ENCODE peak calls at places on chromosomes 3 and 15, in ten cellular contexts. One of them, this sample, is unnamed.

GRCh38 chr3:179719048-179719734 is 66.4 kb downstream of the USP13 start:
- DNase-seq in omental fat pad: no peak
- DNase-seq in caudate nucleus: no peak
- DNase-seq in AG20443: no peak
- DNase-seq in C1 segment of cervical spinal cord: no peak
- DNase-seq in HEK293T: no peak
- DNase-seq in posterior cingulate gyrus: no peak
- DNase-seq in stimulated activated CD4-positive, alpha-beta T cell treated with anti-CD3 and anti-CD28 coated beads, Interleukin-12 subunit alpha, Interleukin-12 subunit beta, amount 100 ng/mL, for 24 hours: no peak
- DNase-seq in left lung: no peak
- DNase-seq in psoas muscle: no peak
- DNase-seq in this sample: no peak

GRCh38 chr3:72811551-72811950 is 36.7 kb downstream of the SHQ1 start:
- DNase-seq in omental fat pad: no peak
- DNase-seq in caudate nucleus: no peak
- DNase-seq in AG20443: no peak
- DNase-seq in C1 segment of cervical spinal cord: no peak
- DNase-seq in HEK293T: no peak
- DNase-seq in posterior cingulate gyrus: no peak
- DNase-seq in stimulated activated CD4-positive, alpha-beta T cell treated with anti-CD3 and anti-CD28 coated beads, Interleukin-12 subunit alpha, Interleukin-12 subunit beta, amount 100 ng/mL, for 24 hours: no peak
- DNase-seq in left lung: no peak
- DNase-seq in psoas muscle: no peak
- DNase-seq in this sample: no peak

GRCh38 chr3:42043116-42043796 is 47.9 kb upstream of the TRAK1 start:
- DNase-seq in omental fat pad: no peak
- DNase-seq in caudate nucleus: no peak
- DNase-seq in AG20443: peak
- DNase-seq in C1 segment of cervical spinal cord: no peak
- DNase-seq in HEK293T: peak
- DNase-seq in posterior cingulate gyrus: no peak
- DNase-seq in stimulated activated CD4-positive, alpha-beta T cell treated with anti-CD3 and anti-CD28 coated beads, Interleukin-12 subunit alpha, Interleukin-12 subunit beta, amount 100 ng/mL, for 24 hours: no peak
- DNase-seq in left lung: no peak
- DNase-seq in psoas muscle: no peak
- DNase-seq in this sample: no peak

GRCh38 chr15:68566377-68566954 is 12.3 kb upstream of the CORO2B start:
- DNase-seq in omental fat pad: no peak
- DNase-seq in caudate nucleus: no peak
- DNase-seq in AG20443: no peak
- DNase-seq in C1 segment of cervical spinal cord: no peak
- DNase-seq in HEK293T: no peak
- DNase-seq in posterior cingulate gyrus: no peak
- DNase-seq in stimulated activated CD4-positive, alpha-beta T cell treated with anti-CD3 and anti-CD28 coated beads, Interleukin-12 subunit alpha, Interleukin-12 subunit beta, amount 100 ng/mL, for 24 hours: no peak
- DNase-seq in left lung: no peak
- DNase-seq in psoas muscle: no peak
- DNase-seq in this sample: no peak

GRCh38 chr3:177330771-177331170 is 133.5 kb upstream of the TBL1XR1 start:
- DNase-seq in omental fat pad: no peak
- DNase-seq in caudate nucleus: no peak
- DNase-seq in AG20443: peak
- DNase-seq in C1 segment of cervical spinal cord: no peak
- DNase-seq in HEK293T: no peak
- DNase-seq in posterior cingulate gyrus: no peak
- DNase-seq in stimulated activated CD4-positive, alpha-beta T cell treated with anti-CD3 and anti-CD28 coated beads, Interleukin-12 subunit alpha, Interleukin-12 subunit beta, amount 100 ng/mL, for 24 hours: no peak
- DNase-seq in left lung: no peak
- DNase-seq in psoas muscle: no peak
- DNase-seq in this sample: no peak

GRCh38 chr3:141708367-141708766 is 29.7 kb upstream of the RNF7 start:
- DNase-seq in omental fat pad: no peak
- DNase-seq in caudate nucleus: no peak
- DNase-seq in AG20443: no peak
- DNase-seq in C1 segment of cervical spinal cord: no peak
- DNase-seq in HEK293T: no peak
- DNase-seq in posterior cingulate gyrus: no peak
- DNase-seq in stimulated activated CD4-positive, alpha-beta T cell treated with anti-CD3 and anti-CD28 coated beads, Interleukin-12 subunit alpha, Interleukin-12 subunit beta, amount 100 ng/mL, for 24 hours: no peak
- DNase-seq in left lung: no peak
- DNase-seq in psoas muscle: no peak
- DNase-seq in this sample: no peak

GRCh38 chr3:52774066-52774713 is 3.2 kb upstream of the ITIH1 start:
- DNase-seq in omental fat pad: no peak
- DNase-seq in caudate nucleus: no peak
- DNase-seq in AG20443: no peak
- DNase-seq in C1 segment of cervical spinal cord: no peak
- DNase-seq in HEK293T: no peak
- DNase-seq in posterior cingulate gyrus: no peak
- DNase-seq in stimulated activated CD4-positive, alpha-beta T cell treated with anti-CD3 and anti-CD28 coated beads, Interleukin-12 subunit alpha, Interleukin-12 subunit beta, amount 100 ng/mL, for 24 hours: no peak
- DNase-seq in left lung: peak
- DNase-seq in psoas muscle: no peak
- DNase-seq in this sample: no peak

GRCh38 chr15:27871078-27871695 is 227.9 kb downstream of the OCA2 start:
- DNase-seq in omental fat pad: no peak
- DNase-seq in caudate nucleus: no peak
- DNase-seq in AG20443: no peak
- DNase-seq in C1 segment of cervical spinal cord: no peak
- DNase-seq in HEK293T: no peak
- DNase-seq in posterior cingulate gyrus: no peak
- DNase-seq in stimulated activated CD4-positive, alpha-beta T cell treated with anti-CD3 and anti-CD28 coated beads, Interleukin-12 subunit alpha, Interleukin-12 subunit beta, amount 100 ng/mL, for 24 hours: no peak
- DNase-seq in left lung: no peak
- DNase-seq in psoas muscle: no peak
- DNase-seq in this sample: no peak

GRCh38 chr3:193132923-193133463 is 108.0 kb upstream of the PLAAT1 start:
- DNase-seq in omental fat pad: no peak
- DNase-seq in caudate nucleus: no peak
- DNase-seq in AG20443: no peak
- DNase-seq in C1 segment of cervical spinal cord: no peak
- DNase-seq in HEK293T: no peak
- DNase-seq in posterior cingulate gyrus: no peak
- DNase-seq in stimulated activated CD4-positive, alpha-beta T cell treated with anti-CD3 and anti-CD28 coated beads, Interleukin-12 subunit alpha, Interleukin-12 subunit beta, amount 100 ng/mL, for 24 hours: no peak
- DNase-seq in left lung: no peak
- DNase-seq in psoas muscle: no peak
- DNase-seq in this sample: no peak

GRCh38 chr3:52809149-52809548 is 14.6 kb downstream of the ITIH3 start:
- DNase-seq in omental fat pad: no peak
- DNase-seq in caudate nucleus: no peak
- DNase-seq in AG20443: no peak
- DNase-seq in C1 segment of cervical spinal cord: no peak
- DNase-seq in HEK293T: no peak
- DNase-seq in posterior cingulate gyrus: no peak
- DNase-seq in stimulated activated CD4-positive, alpha-beta T cell treated with anti-CD3 and anti-CD28 coated beads, Interleukin-12 subunit alpha, Interleukin-12 subunit beta, amount 100 ng/mL, for 24 hours: no peak
- DNase-seq in left lung: no peak
- DNase-seq in psoas muscle: no peak
- DNase-seq in this sample: no peak

GRCh38 chr15:72193781-72194396 is 3.7 kb downstream of the GRAMD2A start:
- DNase-seq in omental fat pad: no peak
- DNase-seq in caudate nucleus: no peak
- DNase-seq in AG20443: no peak
- DNase-seq in C1 segment of cervical spinal cord: no peak
- DNase-seq in HEK293T: no peak
- DNase-seq in posterior cingulate gyrus: no peak
- DNase-seq in stimulated activated CD4-positive, alpha-beta T cell treated with anti-CD3 and anti-CD28 coated beads, Interleukin-12 subunit alpha, Interleukin-12 subunit beta, amount 100 ng/mL, for 24 hours: no peak
- DNase-seq in left lung: no peak
- DNase-seq in psoas muscle: no peak
- DNase-seq in this sample: no peak

GRCh38 chr3:186979837-186980236 is 49.5 kb downstream of the ST6GAL1 start:
- DNase-seq in omental fat pad: no peak
- DNase-seq in caudate nucleus: no peak
- DNase-seq in AG20443: no peak
- DNase-seq in C1 segment of cervical spinal cord: no peak
- DNase-seq in HEK293T: no peak
- DNase-seq in posterior cingulate gyrus: no peak
- DNase-seq in stimulated activated CD4-positive, alpha-beta T cell treated with anti-CD3 and anti-CD28 coated beads, Interleukin-12 subunit alpha, Interleukin-12 subunit beta, amount 100 ng/mL, for 24 hours: no peak
- DNase-seq in left lung: no peak
- DNase-seq in psoas muscle: no peak
- DNase-seq in this sample: no peak

GRCh38 chr3:13686332-13686731 is 137.4 kb downstream of the FBLN2 start:
- DNase-seq in omental fat pad: no peak
- DNase-seq in caudate nucleus: no peak
- DNase-seq in AG20443: no peak
- DNase-seq in C1 segment of cervical spinal cord: no peak
- DNase-seq in HEK293T: peak
- DNase-seq in posterior cingulate gyrus: no peak
- DNase-seq in stimulated activated CD4-positive, alpha-beta T cell treated with anti-CD3 and anti-CD28 coated beads, Interleukin-12 subunit alpha, Interleukin-12 subunit beta, amount 100 ng/mL, for 24 hours: no peak
- DNase-seq in left lung: no peak
- DNase-seq in psoas muscle: no peak
- DNase-seq in this sample: no peak

GRCh38 chr15:45499426-45499825 is 23.1 kb downstream of the SLC30A4 start:
- DNase-seq in omental fat pad: no peak
- DNase-seq in caudate nucleus: no peak
- DNase-seq in AG20443: peak
- DNase-seq in C1 segment of cervical spinal cord: no peak
- DNase-seq in HEK293T: no peak
- DNase-seq in posterior cingulate gyrus: no peak
- DNase-seq in stimulated activated CD4-positive, alpha-beta T cell treated with anti-CD3 and anti-CD28 coated beads, Interleukin-12 subunit alpha, Interleukin-12 subunit beta, amount 100 ng/mL, for 24 hours: no peak
- DNase-seq in left lung: no peak
- DNase-seq in psoas muscle: no peak
- DNase-seq in this sample: no peak

GRCh38 chr15:60479361-60479684 is 381 bp upstream of the ICE2 start:
- DNase-seq in omental fat pad: no peak
- DNase-seq in caudate nucleus: no peak
- DNase-seq in AG20443: no peak
- DNase-seq in C1 segment of cervical spinal cord: no peak
- DNase-seq in HEK293T: no peak
- DNase-seq in posterior cingulate gyrus: no peak
- DNase-seq in stimulated activated CD4-positive, alpha-beta T cell treated with anti-CD3 and anti-CD28 coated beads, Interleukin-12 subunit alpha, Interleukin-12 subunit beta, amount 100 ng/mL, for 24 hours: no peak
- DNase-seq in left lung: no peak
- DNase-seq in psoas muscle: no peak
- DNase-seq in this sample: no peak

GRCh38 chr3:72597756-72598195 is 250.5 kb downstream of the SHQ1 start:
- DNase-seq in omental fat pad: no peak
- DNase-seq in caudate nucleus: peak
- DNase-seq in AG20443: peak
- DNase-seq in C1 segment of cervical spinal cord: no peak
- DNase-seq in HEK293T: peak
- DNase-seq in posterior cingulate gyrus: no peak
- DNase-seq in stimulated activated CD4-positive, alpha-beta T cell treated with anti-CD3 and anti-CD28 coated beads, Interleukin-12 subunit alpha, Interleukin-12 subunit beta, amount 100 ng/mL, for 24 hours: no peak
- DNase-seq in left lung: no peak
- DNase-seq in psoas muscle: no peak
- DNase-seq in this sample: peak

This sample was measured in OCI-M1.